ENCODE peak calls at places on chromosomes 4 and X, in six cellular contexts. A is colonic mucosa, F is testis, B is HCT116, M is IMR-90, Z is ascending aorta. R is an unnamed sample.

GRCh38 chr4:113447061-113447460 is 314.5 kb downstream of the CAMK2D start:
- DNase-seq in A (no peak), F (no peak), B (no peak), M (no peak), Z (no peak), R (no peak)

GRCh38 chr4:165666836-165667235 is 206.2 kb upstream of the TLL1 start:
- DNase-seq in A (no peak), F (no peak), B (no peak), M (no peak), Z (no peak), R (no peak)

GRCh38 chr4:24091632-24092240 is 201.9 kb upstream of the PPARGC1A start:
- DNase-seq in A (no peak), F (no peak), B (no peak), M (peak; percentile 62), Z (no peak), R (no peak)

GRCh38 chrX:69067841-69068240 is 97.4 kb downstream of the PJA1 start:
- DNase-seq in A (no peak), F (no peak), B (no peak), M (no peak), Z (peak; percentile 19), R (peak; percentile 27)

GRCh38 chrX:32293962-32294708 is 917.2 kb downstream of the DMD start:
- DNase-seq in A (no peak), F (no peak), B (no peak), M (no peak), Z (no peak), R (no peak)

GRCh38 chr4:154277164-154277563 is 214.4 kb downstream of the DCHS2 start:
- DNase-seq in A (no peak), F (no peak), B (no peak), M (no peak), Z (no peak), R (peak; percentile 84)

GRCh38 chr4:80201326-80202151 is 4.2 kb downstream of the PRDM8 start:
- DNase-seq in A (no peak), F (no peak), B (no peak), M (peak; percentile 89), Z (peak; percentile 74), R (peak; percentile 52)

GRCh38 chrX:22629105-22629725 is 356.5 kb downstream of the CBLL2 start:
- DNase-seq in A (no peak), F (no peak), B (no peak), M (peak; percentile 74), Z (no peak), R (no peak)

GRCh38 chrX:19776753-19777152 is 110.6 kb downstream of the SH3KBP1 start:
- DNase-seq in A (no peak), F (no peak), B (no peak), M (no peak), Z (no peak), R (no peak)

GRCh38 chr4:82561745-82562552 is at the start of gene TMEM150C:
- DNase-seq in A (peak; percentile 26), F (peak; percentile 46), B (no peak), M (no peak), Z (no peak), R (peak; percentile 88)

GRCh38 chrX:71618303-71618721 is at the start of gene CXCR3:
- DNase-seq in A (no peak), F (no peak), B (no peak), M (no peak), Z (peak; percentile 63), R (no peak)

GRCh38 chr4:7744131-7744804 is 195.4 kb downstream of the AFAP1 start:
- DNase-seq in A (no peak), F (no peak), B (no peak), M (no peak), Z (no peak), R (no peak)

GRCh38 chrX:154775611-154776349 is 13.1 kb downstream of the DKC1 start:
- DNase-seq in A (no peak), F (peak; percentile 36), B (no peak), M (peak; percentile 45), Z (no peak), R (no peak)

GRCh38 chrX:46686003-46686645 is 72.8 kb downstream of the SLC9A7 start:
- DNase-seq in A (peak; percentile 21), F (peak; percentile 30), B (peak; percentile 12), M (peak; percentile 41), Z (peak; percentile 67), R (peak; percentile 57)

DNA sequence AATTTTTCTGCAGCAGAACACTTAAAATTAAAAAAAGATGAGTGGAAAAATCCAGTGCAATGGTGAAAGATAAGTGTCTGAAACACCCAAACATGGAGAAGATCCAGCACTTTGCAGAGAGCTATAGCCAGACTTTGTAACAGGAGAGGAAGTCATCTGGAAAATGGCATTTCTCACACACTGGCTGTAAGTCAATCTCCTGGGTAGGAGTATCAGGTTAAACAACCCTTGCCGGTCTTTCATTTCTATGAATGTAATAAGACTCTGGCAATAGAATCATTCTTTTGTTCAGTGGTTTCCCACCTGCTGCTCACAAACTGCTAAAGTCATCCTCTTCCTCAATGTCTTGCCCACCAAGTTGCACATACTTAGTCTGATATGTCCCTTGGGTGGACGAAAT is 93.9 kb upstream of the ATP8A1 start:
- DNase-seq in A (no peak), F (no peak), B (no peak), M (no peak), Z (no peak), R (no peak)
- H3K9me3 ChIP-seq in A (no peaks in the 10 kb centered on the region), F (no peaks in the 10 kb centered on the region), B (no peaks in the 10 kb centered on the region), M (no peaks in the 10 kb centered on the region), Z (no peaks in the 10 kb centered on the region), R (no peaks in the 10 kb centered on the region)

GRCh38 chrX:55702611-55703010 is 14.9 kb upstream of the RRAGB start:
- DNase-seq in A (no peak), F (no peak), B (no peak), M (no peak), Z (no peak), R (no peak)
- H3K9me3 ChIP-seq in A (no peaks in the 10 kb centered on the region), F (no peaks in the 10 kb centered on the region), B (no peaks in the 10 kb centered on the region), M (peaks cover 3% of the 10 kb centered on the region), Z (no peaks in the 10 kb centered on the region), R (peaks cover 4% of the 10 kb centered on the region)

GRCh38 chr4:19879330-19879729 is 372.4 kb upstream of the SLIT2 start:
- DNase-seq in A (no peak), F (no peak), B (no peak), M (no peak), Z (no peak), R (no peak)
- H3K9me3 ChIP-seq in A (no peaks in the 10 kb centered on the region), F (no peaks in the 10 kb centered on the region), B (no peaks in the 10 kb centered on the region), M (no peaks in the 10 kb centered on the region), Z (no peaks in the 10 kb centered on the region), R (no peaks in the 10 kb centered on the region)

GRCh38 chr4:163193717-163194116 is 27.0 kb upstream of the NAF1 start:
- DNase-seq in A (no peak), F (no peak), B (no peak), M (no peak), Z (no peak), R (no peak)
- H3K9me3 ChIP-seq in A (no peaks in the 10 kb centered on the region), F (no peaks in the 10 kb centered on the region), B (no peaks in the 10 kb centered on the region), M (peaks cover 4% of the 10 kb centered on the region), Z (peaks cover 18% of the 10 kb centered on the region), R (peaks cover 48% of the 10 kb centered on the region)